ENCODE peak calls at places on chromosome 12, in six cellular contexts. S is GM12878, Q is A549, F is endothelial cell of umbilical vein, I is HepG2, M is K562. D is an unnamed sample.

GRCh38 chr12:93530358-93530757 is 42.1 kb upstream of the SOCS2 start:
- DNase-seq in S (no peak), Q (no peak), F (peak), I (no peak), M (no peak), D (no peak)

GRCh38 chr12:22160396-22161003 is 114.5 kb downstream of the CMAS start:
- DNase-seq in S (no peak), Q (no peak), F (no peak), I (no peak), M (no peak), D (no peak)

GRCh38 chr12:14915736-14916135 is 22.6 kb downstream of the ERP27 start:
- DNase-seq in S (no peak), Q (no peak), F (no peak), I (no peak), M (no peak), D (no peak)

GRCh38 chr12:46557539-46558373 is 185.2 kb upstream of the SLC38A2 start:
- DNase-seq in S (no peak), Q (no peak), F (no peak), I (no peak), M (no peak), D (no peak)

GRCh38 chr12:96354844-96355534 is 45.2 kb downstream of the CDK17 start:
- DNase-seq in S (no peak), Q (no peak), F (no peak), I (no peak), M (no peak), D (no peak)

GRCh38 chr12:110244372-110244771 is 36.7 kb upstream of the ATP2A2 start:
- DNase-seq in S (no peak), Q (no peak), F (no peak), I (no peak), M (no peak), D (no peak)

GRCh38 chr12:24109381-24110039 is 160.0 kb upstream of the SOX5 start:
- DNase-seq in S (peak), Q (peak), F (peak), I (peak), M (no peak), D (peak)

GRCh38 chr12:55716582-55717396 is 943 bp downstream of the BLOC1S1 start:
- DNase-seq in S (no peak), Q (no peak), F (no peak), I (no peak), M (no peak), D (peak)

GRCh38 chr12:89098390-89099102 is 253.8 kb downstream of the DUSP6 start:
- DNase-seq in S (no peak), Q (no peak), F (no peak), I (no peak), M (no peak), D (no peak)

GRCh38 chr12:97386133-97386581 is 76.4 kb upstream of the RMST start:
- DNase-seq in S (no peak), Q (no peak), F (no peak), I (peak), M (no peak), D (no peak)

GRCh38 chr12:39763894-39764176 is 144.2 kb upstream of the ABCD2 start:
- DNase-seq in S (no peak), Q (no peak), F (no peak), I (no peak), M (no peak), D (no peak)

GRCh38 chr12:120342567-120343537 is 15.3 kb upstream of the PLA2G1B start:
- DNase-seq in S (no peak), Q (no peak), F (no peak), I (no peak), M (peak), D (no peak)

GRCh38 chr12:6868211-6869048 is 1.1 kb downstream of the TPI1 start:
- DNase-seq in S (no peak), Q (no peak), F (no peak), I (no peak), M (no peak), D (peak)

GRCh38 chr12:49020441-49020840 is 1.9 kb upstream of the PRKAG1 start:
- DNase-seq in S (no peak), Q (no peak), F (no peak), I (no peak), M (no peak), D (no peak)

GRCh38 chr12:54592316-54592715 is 3.9 kb upstream of the PPP1R1A start:
- DNase-seq in S (no peak), Q (no peak), F (no peak), I (no peak), M (no peak), D (no peak)

GRCh38 chr12:121673013-121673441 is 3.6 kb upstream of the MORN3 start:
- DNase-seq in S (no peak), Q (no peak), F (no peak), I (no peak), M (peak), D (no peak)

GRCh38 chr12:5481645-5482044 is 49.7 kb downstream of the NTF3 start:
- DNase-seq in S (no peak), Q (no peak), F (no peak), I (no peak), M (no peak), D (no peak)

GRCh38 chr12:131830335-131831020 is 2.3 kb downstream of the MMP17 start:
- DNase-seq in S (no peak), Q (peak), F (peak), I (peak), M (peak), D (peak)

GRCh38 chr12:106128526-106129430 is 10.0 kb downstream of the NUAK1 start:
- DNase-seq in S (no peak), Q (no peak), F (no peak), I (no peak), M (no peak), D (no peak)

GRCh38 chr12:15962760-15963159 is 51.6 kb downstream of the DERA start:
- DNase-seq in S (no peak), Q (no peak), F (no peak), I (no peak), M (no peak), D (no peak)

GRCh38 chr12:3123729-3124128 is 46.5 kb downstream of the TSPAN9 start:
- DNase-seq in S (no peak), Q (no peak), F (peak), I (no peak), M (no peak), D (no peak)

GRCh38 chr12:9761407-9761736 is 671 bp upstream of the CD69 start:
- DNase-seq in S (no peak), Q (no peak), F (no peak), I (no peak), M (no peak), D (no peak)

GRCh38 chr12:9763025-9763424 is 2.3 kb upstream of the CD69 start:
- DNase-seq in S (no peak), Q (no peak), F (no peak), I (no peak), M (no peak), D (peak)

GRCh38 chr12:9762369-9762768 is 1.7 kb upstream of the CD69 start:
- DNase-seq in S (no peak), Q (no peak), F (no peak), I (no peak), M (no peak), D (no peak)

GRCh38 chr12:9759680-9760592 is 765 bp downstream of the CD69 start:
- DNase-seq in S (no peak), Q (no peak), F (no peak), I (no peak), M (no peak), D (no peak)

DNA sequence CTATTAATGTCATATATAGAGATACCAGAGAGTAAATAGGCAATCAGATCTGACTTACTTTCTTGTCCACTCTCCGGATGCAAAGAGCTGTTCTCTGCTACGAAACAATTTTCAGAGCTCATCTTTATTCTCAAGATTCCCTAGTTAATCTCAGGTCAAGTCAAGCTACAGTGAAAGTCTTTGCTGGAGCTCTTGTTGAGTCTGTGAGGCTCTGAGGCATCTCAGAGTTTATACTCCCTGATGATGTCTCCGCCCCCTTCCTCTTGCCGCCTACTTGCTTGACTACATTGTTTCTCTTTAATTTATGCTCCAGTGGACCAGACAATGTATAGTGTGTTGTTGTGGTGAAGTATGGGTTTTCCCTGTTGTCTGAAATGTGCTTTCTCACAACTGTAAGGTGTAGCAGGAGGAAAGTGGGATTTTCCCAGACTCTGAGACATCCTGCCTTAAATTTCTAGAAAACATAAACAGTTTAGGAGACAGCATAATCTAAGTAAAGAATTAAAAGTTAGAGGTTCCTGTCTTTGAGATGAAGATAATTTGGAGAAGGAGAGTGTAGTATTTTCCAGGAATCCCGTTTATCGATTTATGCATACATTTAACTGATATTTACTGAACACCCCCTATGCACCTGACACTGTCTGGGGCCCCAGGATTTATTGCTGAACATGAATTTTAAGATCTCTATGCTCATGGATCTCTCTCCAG is at the start of gene CD69:
- DNase-seq in S (peak), Q (no peak), F (peak), I (no peak), M (no peak), D (no peak)
- TF ChIP-seq POLR2A in S (peak), Q (no peak), F (no peak), I (no peak), M (peak), D (peak)

GRCh38 chr12:123436017-123436964 is at the start of gene RILPL2:
- DNase-seq in S (peak), Q (peak), F (peak), I (peak), M (peak), D (peak)
- TF ChIP-seq CTCF in S (no peak), Q (no peak), F (no peak), I (peak), M (no peak), D (no peak)

GRCh38 chr12:112049351-112049750 is 36.1 kb downstream of the ERP29 start:
- DNase-seq in S (no peak), Q (no peak), F (no peak), I (no peak), M (no peak), D (peak)

GRCh38 chr12:112046003-112046402 is 32.8 kb downstream of the ERP29 start:
- DNase-seq in S (no peak), Q (no peak), F (no peak), I (no peak), M (no peak), D (no peak)
- TF ChIP-seq MYC in S (no peak), Q (no peak), F (no peak), I (no peak), M (no peak), D (no peak)

GRCh38 chr12:57590892-57591566 is at the start of gene PIP4K2C:
- DNase-seq in S (peak), Q (peak), F (peak), I (peak), M (peak), D (peak)
- TF ChIP-seq POLR2A in S (peak), Q (peak), F (peak), I (peak), M (peak), D (peak)

GRCh38 chr12:113980054-113980453 is 13.9 kb upstream of the RBM19 start:
- DNase-seq in S (no peak), Q (no peak), F (no peak), I (no peak), M (no peak), D (no peak)

GRCh38 chr12:113978080-113978479 is 12.0 kb upstream of the RBM19 start:
- DNase-seq in S (no peak), Q (no peak), F (no peak), I (no peak), M (no peak), D (no peak)

GRCh38 chr12:113981876-113982275 is 15.8 kb upstream of the RBM19 start:
- DNase-seq in S (no peak), Q (no peak), F (no peak), I (no peak), M (no peak), D (no peak)

GRCh38 chr12:113983777-113984448 is 17.8 kb upstream of the RBM19 start:
- DNase-seq in S (no peak), Q (no peak), F (no peak), I (no peak), M (no peak), D (no peak)

DNA sequence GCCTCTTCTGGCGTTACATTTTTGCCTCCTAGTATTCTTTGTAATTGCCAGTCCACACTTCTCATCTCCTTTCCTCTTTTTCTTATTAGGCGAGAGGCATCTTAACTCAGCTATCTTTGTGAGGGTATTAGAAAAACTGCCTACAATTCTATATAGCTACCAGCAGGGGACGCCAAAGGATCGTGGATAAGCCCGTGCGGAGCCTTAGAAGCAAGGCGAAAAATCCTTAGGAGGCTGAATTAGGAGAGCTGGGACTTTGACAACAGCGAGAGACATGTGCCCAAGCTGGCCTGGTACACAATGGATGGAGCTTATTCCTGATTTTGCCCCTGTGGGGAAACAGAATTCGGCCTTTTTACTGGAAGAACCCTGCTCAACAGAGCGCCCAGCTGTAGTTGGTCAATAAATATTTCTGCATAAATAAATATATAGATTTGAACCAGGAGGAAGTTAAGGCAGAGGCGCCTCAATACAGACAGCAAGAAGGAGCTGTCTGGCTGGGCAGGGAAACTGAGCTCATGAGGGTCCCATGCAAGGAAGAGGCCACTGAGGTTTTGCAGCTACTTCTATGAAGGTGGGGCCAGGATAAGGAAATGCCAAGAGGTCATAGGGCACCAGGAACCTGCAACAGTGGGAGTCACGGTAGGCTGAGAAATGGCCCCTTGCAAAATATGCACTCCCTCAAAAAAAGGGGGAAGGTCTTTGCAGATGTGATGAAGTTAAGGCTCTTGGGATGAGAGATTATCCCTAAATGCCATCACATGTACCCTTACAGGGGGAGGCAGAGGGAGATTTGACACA is 14.6 kb upstream of the RBM19 start:
- DNase-seq in S (no peak), Q (peak), F (peak), I (peak), M (peak), D (peak)
- TF ChIP-seq CTCF in S (peak), Q (peak), F (peak), I (peak), M (peak), D (peak)

GRCh38 chr12:116159175-116159574 is 118.3 kb downstream of the MED13L start:
- DNase-seq in S (no peak), Q (no peak), F (peak), I (peak), M (no peak), D (no peak)

GRCh38 chr12:116159593-116159992 is 117.9 kb downstream of the MED13L start:
- DNase-seq in S (no peak), Q (no peak), F (no peak), I (no peak), M (no peak), D (no peak)

GRCh38 chr12:116160196-116160595 is 117.3 kb downstream of the MED13L start:
- DNase-seq in S (no peak), Q (peak), F (no peak), I (no peak), M (peak), D (no peak)

GRCh38 chr12:116156614-116157013 is 120.9 kb downstream of the MED13L start:
- DNase-seq in S (no peak), Q (no peak), F (no peak), I (no peak), M (no peak), D (no peak)

DNA sequence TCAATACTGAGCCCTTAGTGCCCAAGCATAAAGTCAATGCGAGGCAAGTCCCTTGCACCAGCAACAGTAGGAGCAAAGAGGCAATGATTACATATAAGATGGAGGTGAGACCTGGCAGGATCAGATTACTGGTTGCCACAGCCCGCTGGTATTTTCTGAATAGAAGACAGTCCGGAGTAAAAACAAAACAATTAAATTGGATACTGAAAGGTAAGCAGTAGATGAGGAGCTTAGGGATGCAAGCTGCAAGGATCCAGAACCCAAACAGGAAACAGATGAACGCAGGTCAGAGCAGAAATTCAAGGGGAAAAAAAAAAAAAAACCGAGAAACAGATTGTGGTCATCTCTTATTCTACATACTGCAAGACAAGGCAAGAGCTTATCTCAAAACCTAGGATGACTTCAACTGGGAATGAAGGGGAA is 119.6 kb downstream of the MED13L start:
- DNase-seq in S (no peak), Q (no peak), F (peak), I (no peak), M (no peak), D (no peak)
- TF ChIP-seq MYC in S (no peak), Q (no peak), F (no peak), I (no peak), M (no peak), D (no peak)

DNA sequence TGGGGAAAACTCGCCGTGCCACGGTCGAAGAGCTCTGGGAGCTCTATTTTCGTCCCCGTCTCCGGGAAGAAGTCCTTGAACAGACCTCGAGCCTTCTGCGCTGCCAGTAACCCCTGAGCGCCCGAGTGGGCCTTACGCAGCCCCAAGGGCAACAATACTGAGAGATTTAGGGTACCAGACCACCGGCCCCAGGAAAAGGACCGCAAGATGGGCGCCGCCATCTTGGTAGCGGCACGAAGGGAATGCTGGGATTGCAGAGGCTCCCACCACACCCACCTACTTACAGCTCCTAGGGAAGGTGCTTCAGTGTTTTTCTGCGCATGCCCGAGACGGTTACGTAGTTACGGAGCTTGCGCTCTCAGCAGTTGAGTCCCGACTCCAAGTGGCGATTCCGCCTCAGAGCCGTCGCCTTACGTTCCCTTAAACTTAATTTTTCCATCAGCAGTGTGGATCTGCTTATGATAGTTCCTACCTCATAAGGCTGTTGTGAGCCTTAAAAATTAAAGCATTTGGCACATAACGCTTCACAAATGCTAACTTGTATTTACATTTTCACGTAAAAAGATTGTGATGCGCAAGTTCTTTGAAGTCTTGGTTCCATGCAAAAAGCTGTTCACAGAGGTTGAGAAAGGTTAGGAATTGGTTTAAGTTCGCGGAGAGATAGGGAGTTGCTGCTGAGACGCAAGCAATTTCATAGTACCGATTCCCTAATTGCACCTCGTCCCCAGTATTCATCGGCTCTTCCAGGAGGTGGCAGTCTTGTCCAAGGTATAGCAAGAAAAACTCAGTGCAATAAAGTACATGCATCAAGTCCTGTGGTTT is at the start of gene YARS2:
- DNase-seq in S (peak), Q (peak), F (peak), I (peak), M (peak), D (peak)
- TF ChIP-seq POLR2A in S (peak), Q (peak), F (peak), I (peak), M (peak), D (peak)

GRCh38 chr12:130214686-130215370 is 52.6 kb downstream of the FZD10 start:
- DNase-seq in S (no peak), Q (no peak), F (no peak), I (no peak), M (no peak), D (no peak)
- TF ChIP-seq CTCF in S (no peak), Q (no peak), F (no peak), I (no peak), M (no peak), D (peak)

GRCh38 chr12:38154096-38155019 is 162.2 kb upstream of the ALG10B start:
- DNase-seq in S (no peak), Q (no peak), F (no peak), I (no peak), M (no peak), D (no peak)
- TF ChIP-seq MYC in S (no peak), Q (no peak), F (no peak), I (no peak), M (no peak), D (no peak)

D was measured in NB4.